ENCODE peak calls at places on chromosomes 13 and 19, in seven cellular contexts. Z, H, G, U, F, B and J are unnamed samples.
A peak's percentile ranks its signal among the peaks of the same experiment; 100 is the strongest.

GRCh38 chr13:90538063-90538462 is 809.4 kb upstream of the MIR17HG start:
- DNase-seq in Z (no peak), B (no peak), G (no peak), H (no peak), F (no peak), U (no peak), J (no peak)

GRCh38 chr13:23087884-23088283 is 92.9 kb upstream of the SGCG start:
- DNase-seq in G (peak; percentile 31), Z (no peak), H (peak; percentile 53), U (peak; percentile 10), B (no peak), F (no peak), J (no peak)

GRCh38 chr19:17348700-17349099 is 11.3 kb downstream of the GTPBP3 start:
- DNase-seq in Z (no peak), U (no peak), B (peak; percentile 51), G (peak; percentile 78), F (peak; percentile 82), H (no peak), J (peak; percentile 85)

GRCh38 chr19:5145521-5146511 is 176.9 kb downstream of the KDM4B start:
- DNase-seq in G (no peak), H (no peak), Z (no peak), F (peak; percentile 59), U (no peak), B (no peak), J (peak; percentile 10)

GRCh38 chr13:40306817-40307216 is 359.6 kb downstream of the FOXO1 start:
- DNase-seq in Z (no peak), U (no peak), G (no peak), B (no peak), H (peak; percentile 43), F (no peak), J (no peak)

GRCh38 chr13:112719016-112719415 is 29.2 kb downstream of the ATP11A start:
- DNase-seq in Z (no peak), B (no peak), G (no peak), F (no peak), H (peak; percentile 57), U (no peak), J (no peak)

GRCh38 chr19:5001547-5002131 is 32.7 kb downstream of the KDM4B start:
- DNase-seq in Z (no peak), B (no peak), G (peak; percentile 76), H (peak; percentile 59), F (no peak), U (peak; percentile 44), J (no peak)

GRCh38 chr19:45123440-45123850 is 30.5 kb downstream of the PPP1R37 start:
- DNase-seq in B (no peak), H (peak; percentile 90), Z (no peak), U (no peak), G (peak; percentile 86), F (no peak), J (no peak)

GRCh38 chr19:10896851-10897526 is 25.6 kb downstream of the CARM1 start:
- DNase-seq in G (peak; percentile 66), H (no peak), B (no peak), Z (no peak), F (no peak), U (peak; percentile 70), J (no peak)

GRCh38 chr13:51874651-51875050 is 12.9 kb downstream of the CCDC70 start:
- DNase-seq in H (no peak), U (no peak), G (no peak), F (no peak), Z (no peak), B (no peak), J (no peak)

GRCh38 chr19:10421240-10421948 is 1.1 kb downstream of the PDE4A start:
- DNase-seq in U (no peak), H (no peak), F (no peak), Z (no peak), B (no peak), G (no peak), J (no peak)

GRCh38 chr19:38891791-38892190 is 7.6 kb downstream of the SIRT2 start:
- DNase-seq in H (no peak), U (no peak), B (no peak), G (no peak), Z (no peak), F (no peak), J (no peak)

GRCh38 chr19:50716178-50717025 is 3.2 kb downstream of the SHANK1 start:
- DNase-seq in G (no peak), U (no peak), F (no peak), B (no peak), Z (no peak), H (no peak), J (no peak)
- H3K4me3 ChIP-seq in G (no peak overlapping the region), U (no peak overlapping the region), F (no peak overlapping the region), B (no peak overlapping the region), Z (no peak overlapping the region), H (no peak overlapping the region), J (no peak overlapping the region)

DNA sequence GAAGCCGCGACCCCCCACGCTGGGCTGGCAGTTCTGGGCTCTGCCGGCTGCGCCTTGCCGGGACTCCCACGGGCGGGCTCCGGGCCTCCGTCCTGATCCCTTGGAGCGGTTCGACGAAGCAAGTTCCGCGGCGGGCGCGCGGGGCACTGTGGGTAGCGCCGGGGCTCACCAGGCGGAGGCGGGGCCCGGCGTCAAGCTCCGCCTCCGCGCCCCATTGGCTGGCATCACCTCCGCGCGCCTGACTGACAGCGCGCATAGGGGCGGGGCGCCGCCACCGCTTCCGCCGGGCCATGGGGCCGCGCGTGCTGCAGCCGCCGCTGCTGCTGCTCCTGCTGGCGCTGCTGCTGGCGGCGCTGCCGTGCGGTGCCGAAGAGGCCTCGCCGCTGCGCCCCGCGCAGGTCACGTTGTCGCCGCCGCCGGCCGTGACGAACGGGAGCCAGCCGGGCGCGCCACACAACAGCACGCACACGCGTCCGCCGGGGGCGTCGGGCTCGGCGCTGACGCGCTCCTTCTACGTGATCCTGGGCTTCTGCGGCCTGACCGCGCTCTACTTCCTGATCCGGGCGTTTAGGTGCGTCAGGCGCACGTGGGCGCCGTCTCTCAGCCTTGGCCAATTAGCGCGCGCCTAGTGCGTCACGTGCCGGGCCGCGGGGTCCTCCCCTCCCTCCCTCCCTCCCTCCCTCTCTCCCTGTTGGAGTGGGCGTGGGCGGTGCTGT is at the start of gene FAM174C:
- DNase-seq in H (peak; percentile 98), B (peak; percentile 96), Z (peak; percentile 96), G (peak; percentile 92), F (peak; percentile 98), U (peak; percentile 98), J (peak; percentile 97)
- H3K4me3 ChIP-seq in H (peak within 1 kb of the TSS; percentile 74), B (peak within 1 kb of the TSS; percentile 51), Z (peak within 1 kb of the TSS; percentile 59), G (peak within 1 kb of the TSS; percentile 70), F (peak within 1 kb of the TSS; percentile 62), U (peak within 1 kb of the TSS; percentile 44), J (peak within 1 kb of the TSS; percentile 87)

GRCh38 chr13:43054803-43055802 is 31.7 kb downstream of the DNAJC15 start:
- DNase-seq in G (peak; percentile 40), Z (no peak), U (peak; percentile 68), B (no peak), F (no peak), H (peak; percentile 52), J (peak; percentile 46)
- H3K4me3 ChIP-seq in G (peak overlapping the region; percentile 56), Z (peak overlapping the region; percentile 58), U (peak overlapping the region; percentile 100), B (no peak overlapping the region), F (peak overlapping the region; percentile 48), H (peak overlapping the region; percentile 3), J (peak overlapping the region; percentile 57)

DNA sequence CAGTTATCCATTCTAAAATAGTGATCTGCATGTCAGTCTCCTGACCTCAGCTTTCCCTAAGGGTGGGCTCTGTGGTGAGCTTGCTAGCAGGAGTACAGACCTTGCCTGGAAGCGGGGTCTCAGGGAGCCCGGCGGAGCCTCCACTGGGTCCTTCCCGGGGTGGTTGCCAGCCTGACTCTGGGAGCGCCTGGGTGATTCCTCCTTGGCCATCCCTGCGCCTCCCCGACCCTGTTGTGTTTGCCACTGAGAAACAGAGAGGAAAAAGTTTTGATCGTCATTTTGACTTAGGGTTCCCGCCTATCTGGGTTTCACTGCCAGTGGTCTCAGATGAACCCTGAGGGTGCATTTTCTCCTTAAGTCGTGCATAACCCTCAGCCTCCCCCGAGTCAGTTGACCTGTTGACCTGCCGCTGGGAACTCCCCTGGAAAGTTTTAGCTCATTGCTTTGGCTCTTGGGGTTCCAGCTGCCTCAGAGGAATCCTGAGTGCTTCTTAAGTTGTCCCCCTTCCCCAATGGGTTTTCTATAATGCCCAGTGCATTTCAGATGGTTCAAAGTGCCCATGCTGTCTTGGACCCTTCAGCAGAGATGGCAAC is 117.8 kb downstream of the RAB20 start:
- DNase-seq in B (no peak), U (no peak), F (peak; percentile 66), G (no peak), H (no peak), Z (no peak), J (no peak)
- H3K4me3 ChIP-seq in B (no peak overlapping the region), U (no peak overlapping the region), F (no peak overlapping the region), G (no peak overlapping the region), H (no peak overlapping the region), Z (no peak overlapping the region), J (no peak overlapping the region)

GRCh38 chr19:43774103-43774939 is 6.5 kb downstream of the KCNN4 start:
- DNase-seq in Z (peak; percentile 78), H (peak; percentile 45), F (peak; percentile 72), U (no peak), G (no peak), B (peak; percentile 74), J (peak; percentile 79)
- H3K4me3 ChIP-seq in Z (no peak overlapping the region), H (no peak overlapping the region), F (no peak overlapping the region), U (no peak overlapping the region), G (no peak overlapping the region), B (no peak overlapping the region), J (peak overlapping the region; percentile 51)

GRCh38 chr13:110348751-110349150 is 41.7 kb downstream of the COL4A2 start:
- DNase-seq in H (no peak), B (no peak), U (no peak), F (no peak), Z (no peak), G (no peak), J (no peak)
- H3K4me3 ChIP-seq in H (no peak overlapping the region), B (no peak overlapping the region), U (no peak overlapping the region), F (no peak overlapping the region), Z (no peak overlapping the region), G (no peak overlapping the region), J (no peak overlapping the region)

GRCh38 chr13:24127116-24127631 is 33.3 kb upstream of the SPATA13 start:
- DNase-seq in Z (peak; percentile 65), H (peak; percentile 22), G (peak; percentile 86), B (no peak), U (peak; percentile 34), F (no peak), J (no peak)

GRCh38 chr13:24128112-24128511 is 32.4 kb upstream of the SPATA13 start:
- DNase-seq in B (no peak), H (peak; percentile 8), F (no peak), U (no peak), Z (no peak), G (peak; percentile 30), J (no peak)

GRCh38 chr13:24131749-24132148 is 28.8 kb upstream of the SPATA13 start:
- DNase-seq in G (no peak), F (no peak), H (no peak), Z (no peak), B (no peak), U (no peak), J (no peak)

GRCh38 chr13:24130134-24130792 is 30.3 kb upstream of the SPATA13 start:
- DNase-seq in B (no peak), F (no peak), G (no peak), H (no peak), Z (no peak), U (peak; percentile 21), J (no peak)

DNA sequence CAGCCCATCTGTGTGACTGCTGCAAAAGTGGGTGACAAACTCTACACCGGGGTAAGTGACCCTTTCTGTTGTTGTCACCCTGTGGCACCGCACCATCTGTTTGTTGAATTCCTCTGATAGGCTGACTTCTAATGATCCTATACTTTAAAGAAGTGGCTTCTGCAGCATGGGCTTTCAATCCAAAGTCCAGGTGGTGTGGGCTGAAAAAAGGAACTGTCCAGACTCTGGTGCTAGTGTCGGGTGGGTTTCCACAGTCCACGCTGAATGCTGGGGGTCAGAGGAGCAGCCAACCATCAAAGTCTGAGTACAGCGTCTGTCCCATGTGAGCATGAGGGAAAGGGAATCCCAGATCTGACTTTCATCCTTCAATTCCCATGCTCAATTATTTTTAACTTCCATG is 31.6 kb upstream of the SPATA13 start:
- DNase-seq in B (no peak), H (no peak), U (no peak), Z (no peak), F (no peak), G (no peak), J (no peak)
- H3K4me3 ChIP-seq in B (no peak overlapping the region), H (no peak overlapping the region), U (no peak overlapping the region), Z (no peak overlapping the region), F (no peak overlapping the region), G (no peak overlapping the region), J (no peak overlapping the region)